ENCODE peak calls at places on chromosome 1, in four cellular contexts. X is K562, E is GM12878, I is H1. V is an unnamed sample.
A peak's percentile ranks its signal among the peaks of the same experiment; 100 is the strongest.

GRCh38 chr1:165647970-165648369 is 16.9 kb downstream of the MGST3 start:
- DNase-seq in I (no peak), E (no peak), X (no peak), V (no peak)

GRCh38 chr1:27001570-27002360 is 8.3 kb downstream of the TRNP1 start:
- DNase-seq in X (no peak), E (peak; percentile 38), I (peak; percentile 54), V (no peak)

GRCh38 chr1:202621446-202621845 is 88.8 kb downstream of the SYT2 start:
- DNase-seq in E (no peak), I (no peak), X (no peak), V (no peak)

GRCh38 chr1:209349372-209350324 is 233.9 kb upstream of the CAMK1G start:
- DNase-seq in X (no peak), I (no peak), E (no peak), V (no peak)

GRCh38 chr1:154859786-154860153 is 10.3 kb downstream of the KCNN3 start:
- DNase-seq in E (peak; percentile 83), I (no peak), X (no peak), V (no peak)

GRCh38 chr1:243939167-243939848 is 89.3 kb upstream of the AKT3 start:
- DNase-seq in X (peak; percentile 60), I (peak; percentile 33), E (no peak), V (no peak)

GRCh38 chr1:98556521-98557158 is 104.9 kb upstream of the SNX7 start:
- DNase-seq in E (no peak), X (peak; percentile 16), I (no peak), V (no peak)

GRCh38 chr1:66207484-66207883 is 326.5 kb upstream of the SGIP1 start:
- DNase-seq in E (no peak), X (no peak), I (no peak), V (no peak)

GRCh38 chr1:94110946-94111740 is 9.8 kb downstream of the ABCA4 start:
- DNase-seq in X (no peak), I (no peak), E (no peak), V (no peak)

GRCh38 chr1:82538876-82539275 is 738.1 kb downstream of the ADGRL2 start:
- DNase-seq in X (no peak), I (no peak), E (no peak), V (no peak)

GRCh38 chr1:79322511-79323027 is 316.0 kb upstream of the ADGRL4 start:
- DNase-seq in I (no peak), E (no peak), X (no peak), V (no peak)

GRCh38 chr1:178516110-178516509 is 3.2 kb downstream of the TEX35 start:
- DNase-seq in I (no peak), X (no peak), E (no peak), V (no peak)

GRCh38 chr1:33007190-33008050 is 29.3 kb downstream of the AK2 start:
- DNase-seq in E (no peak), X (peak; percentile 38), I (no peak), V (no peak)

GRCh38 chr1:20538760-20539551 is 13.4 kb upstream of the FAM43B start:
- DNase-seq in X (no peak), I (no peak), E (no peak), V (no peak)

GRCh38 chr1:212611000-212611636 is 2.6 kb downstream of the ATF3 start:
- DNase-seq in X (no peak), I (no peak), E (no peak), V (no peak)

GRCh38 chr1:155136728-155137127 is 1.1 kb downstream of the SLC50A1 start:
- DNase-seq in I (peak; percentile 52), E (no peak), X (no peak), V (no peak)

GRCh38 chr1:98119793-98120192 is 199.0 kb upstream of the DPYD start:
- DNase-seq in X (no peak), E (no peak), I (peak; percentile 48), V (no peak)

GRCh38 chr1:242449211-242449610 is 75.3 kb downstream of the PLD5 start:
- DNase-seq in I (no peak), E (no peak), X (no peak), V (no peak)

GRCh38 chr1:1250828-1251284 is 4.3 kb upstream of the C1QTNF12 start:
- DNase-seq in I (no peak), E (peak; percentile 53), X (no peak), V (peak; percentile 80)

GRCh38 chr1:245751111-245751510 is 596.3 kb downstream of the KIF26B start:
- DNase-seq in E (no peak), I (no peak), X (no peak), V (no peak)

GRCh38 chr1:155106862-155107261 is 20.8 kb upstream of the EFNA1 start:
- DNase-seq in I (no peak), X (no peak), E (no peak), V (no peak)

GRCh38 chr1:226827458-226827857 is 43.0 kb upstream of the PSEN2 start:
- DNase-seq in E (no peak), X (peak; percentile 40), I (peak; percentile 54), V (no peak)

GRCh38 chr1:186066411-186066810 is 308.6 kb downstream of the TPR start:
- DNase-seq in I (no peak), X (no peak), E (no peak), V (no peak)

GRCh38 chr1:62590970-62591368 is 6.4 kb upstream of the ANGPTL3 start:
- DNase-seq in I (no peak), E (no peak), X (no peak), V (no peak)

GRCh38 chr1:2230781-2231666 is 2.9 kb downstream of the SKI start:
- DNase-seq in E (no peak), I (peak; percentile 53), X (peak; percentile 54), V (no peak)

GRCh38 chr1:168408531-168409242 is 128.0 kb downstream of the TBX19 start:
- DNase-seq in I (no peak), E (peak; percentile 42), X (peak; percentile 50), V (no peak)

GRCh38 chr1:178192686-178193085 is 98.8 kb downstream of the RASAL2 start:
- DNase-seq in I (no peak), E (no peak), X (no peak), V (no peak)

GRCh38 chr1:67834246-67834877 is 1.1 kb upstream of the GNG12 start:
- DNase-seq in X (no peak), E (no peak), I (no peak), V (no peak)

GRCh38 chr1:226886142-226886901 is 15.9 kb downstream of the PSEN2 start:
- DNase-seq in I (no peak), E (no peak), X (no peak), V (no peak)

GRCh38 chr1:94327001-94327685 is 89.8 kb upstream of the ARHGAP29 start:
- DNase-seq in X (no peak), E (no peak), I (peak; percentile 76), V (no peak)

GRCh38 chr1:211938473-211939080 is 96.8 kb downstream of the INTS7 start:
- DNase-seq in X (no peak), E (peak; percentile 71), I (no peak), V (no peak)

GRCh38 chr1:161260939-161261858 is 2.7 kb downstream of the PCP4L1 start:
- DNase-seq in I (no peak), X (no peak), E (no peak), V (no peak)

GRCh38 chr1:108644984-108645383 is 15.9 kb downstream of the HENMT1 start:
- DNase-seq in X (no peak), I (no peak), E (no peak), V (no peak)

GRCh38 chr1:112881742-112882127 is 74.3 kb downstream of the SLC16A1 start:
- DNase-seq in X (peak; percentile 38), E (no peak), I (no peak), V (no peak)

DNA sequence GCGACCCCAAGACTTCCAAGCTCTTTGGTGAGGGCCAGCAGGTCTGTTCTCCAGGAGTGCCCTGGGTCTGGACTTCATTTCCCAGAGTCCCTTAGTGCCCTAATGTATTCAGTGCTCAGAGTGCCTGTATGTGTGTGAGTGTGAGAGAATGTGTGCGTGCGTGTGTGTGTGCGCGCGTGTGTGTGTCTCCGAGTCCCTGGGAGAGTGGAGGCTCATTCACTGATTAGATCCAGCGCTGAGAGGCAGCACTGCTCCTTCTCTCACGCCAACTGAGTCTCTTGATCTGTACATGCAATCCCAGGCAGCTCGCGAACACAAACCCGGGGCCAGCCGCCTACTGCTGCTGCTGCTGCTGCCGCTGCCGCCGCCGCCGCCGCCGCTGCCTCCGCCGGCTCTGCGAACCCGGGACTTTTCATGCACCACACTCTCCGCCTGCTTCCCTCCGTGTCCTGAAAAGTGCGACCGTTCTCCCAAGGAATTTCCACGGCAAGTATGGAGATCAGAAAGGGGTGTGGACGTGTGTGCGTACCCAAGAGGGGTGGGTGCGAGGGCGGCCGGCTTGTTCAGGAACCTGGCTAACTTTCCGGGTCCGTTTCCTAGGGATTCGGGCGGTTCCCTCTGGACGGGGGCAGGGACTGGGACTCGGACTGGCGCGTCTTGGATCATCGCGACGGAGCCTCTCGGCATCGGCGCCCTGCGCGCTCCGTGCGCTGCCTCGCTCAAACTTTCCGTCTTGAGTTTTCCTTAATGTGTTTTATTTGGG is at the start of gene RNF220:
- DNase-seq in E (no peak), I (peak; percentile 80), X (no peak), V (no peak)
- TF ChIP-seq TAF1 in E (no peak), I (peak; percentile 45), X (no peak), V (no peak)

GRCh38 chr1:222739465-222739864 is 2.5 kb downstream of the FAM177B start:
- DNase-seq in E (no peak), X (no peak), I (no peak), V (no peak)
- TF ChIP-seq TAF1 in E (no peak), X (no peak), I (no peak), V (no peak)

GRCh38 chr1:35640380-35641232 is 720 bp downstream of the PSMB2 start:
- DNase-seq in E (no peak), I (no peak), X (peak; percentile 46), V (no peak)

GRCh38 chr1:35633526-35633925 is 7.8 kb downstream of the PSMB2 start:
- DNase-seq in E (no peak), I (no peak), X (no peak), V (no peak)

GRCh38 chr1:35641233-35641866 is at the start of gene PSMB2:
- DNase-seq in I (peak; percentile 99), E (peak; percentile 80), X (peak; percentile 92), V (peak; percentile 75)

GRCh38 chr1:35642472-35642955 is 1.2 kb upstream of the PSMB2 start:
- DNase-seq in E (no peak), X (peak; percentile 33), I (no peak), V (no peak)

GRCh38 chr1:35637401-35637809 is 3.9 kb downstream of the PSMB2 start:
- DNase-seq in I (no peak), E (peak; percentile 25), X (no peak), V (peak; percentile 15)
- TF ChIP-seq TAF1 in I (no peak), E (no peak), X (no peak), V (no peak)

DNA sequence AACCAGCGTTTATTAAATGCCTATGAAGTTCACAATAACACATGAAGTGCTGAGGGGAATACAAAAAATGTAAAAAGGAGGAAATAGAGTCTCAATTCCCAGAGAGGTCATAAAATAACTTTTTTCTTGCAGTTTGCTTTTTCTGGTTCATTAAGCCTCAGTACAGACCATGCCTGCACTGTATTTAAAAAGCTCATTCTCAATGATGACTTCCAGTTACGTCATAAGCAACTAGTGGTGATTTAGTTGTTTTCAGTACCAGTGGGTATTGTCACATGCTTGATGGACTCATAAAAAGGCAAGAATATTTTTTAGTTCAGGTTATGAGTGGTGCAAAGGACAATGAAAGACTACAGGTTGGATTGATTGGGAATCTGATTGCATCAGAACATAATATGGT is 160.1 kb upstream of the UBE2U start:
- DNase-seq in X (no peak), E (no peak), I (no peak), V (no peak)
- TF ChIP-seq TAF1 in X (no peak), E (no peak), I (no peak), V (no peak)

V was measured in GM12892.